ENCODE peak calls at places on chromosomes 1 and 21, in six cellular contexts. H, I, O, V, P and Q are unnamed samples.

GRCh38 chr1:112253366-112253765 is 142.6 kb upstream of the CTTNBP2NL start:
- DNase-seq in H (no peak), V (no peak), I (no peak), O (no peak), P (no peak), Q (no peak)

GRCh38 chr1:119535381-119535780 is 28.4 kb downstream of the HSD3B1 start:
- DNase-seq in I (no peak), H (no peak), O (no peak), V (no peak), P (no peak), Q (no peak)

GRCh38 chr1:13829152-13829769 is 129.3 kb downstream of the PRDM2 start:
- DNase-seq in V (no peak), H (no peak), P (no peak), I (no peak), O (no peak), Q (no peak)

GRCh38 chr21:21039624-21040023 is 41.4 kb downstream of the NCAM2 start:
- DNase-seq in I (no peak), H (no peak), P (no peak), V (no peak), O (no peak), Q (no peak)

GRCh38 chr1:223682502-223682901 is 17.0 kb upstream of the CAPN8 start:
- DNase-seq in V (no peak), O (no peak), H (no peak), P (no peak), I (no peak), Q (no peak)

GRCh38 chr1:53576381-53576801 is 117.2 kb downstream of the DMRTB1 start:
- DNase-seq in P (no peak), H (no peak), I (peak), V (no peak), O (no peak), Q (no peak)

GRCh38 chr1:16677552-16678423 is 11.0 kb upstream of the RNU1-3 start:
- DNase-seq in V (peak), O (no peak), H (peak), I (no peak), P (peak), Q (no peak)

GRCh38 chr1:153633747-153634665 is at the start of gene CHTOP:
- DNase-seq in V (peak), P (peak), I (peak), H (peak), O (peak), Q (peak)

GRCh38 chr1:84635261-84635848 is 54.9 kb downstream of the SSX2IP start:
- DNase-seq in I (no peak), P (no peak), V (no peak), H (no peak), O (no peak), Q (no peak)

GRCh38 chr1:14800500-14801069 is 202.1 kb downstream of the KAZN start:
- DNase-seq in I (no peak), V (no peak), H (no peak), P (no peak), O (no peak), Q (no peak)

GRCh38 chr1:94522304-94522703 is 19.3 kb downstream of the F3 start:
- DNase-seq in P (peak), V (no peak), I (no peak), H (peak), O (no peak), Q (no peak)

GRCh38 chr1:47325530-47325929 is 8.1 kb upstream of the CMPK1 start:
- DNase-seq in H (no peak), O (no peak), V (no peak), I (no peak), P (no peak), Q (no peak)

GRCh38 chr1:155873860-155874259 is 14.5 kb downstream of the SYT11 start:
- DNase-seq in I (no peak), O (no peak), V (no peak), H (no peak), P (peak), Q (no peak)

GRCh38 chr1:203682401-203683383 is 56.1 kb downstream of the ATP2B4 start:
- DNase-seq in H (peak), P (no peak), V (peak), O (no peak), I (no peak), Q (peak)

GRCh38 chr1:94398356-94398755 is 19.8 kb upstream of the ABCD3 start:
- DNase-seq in V (no peak), H (no peak), O (no peak), I (no peak), P (no peak), Q (no peak)

GRCh38 chr1:91007827-91008226 is 14.0 kb downstream of the ZNF644 start:
- DNase-seq in P (no peak), O (no peak), I (no peak), H (no peak), V (no peak), Q (no peak)

GRCh38 chr1:23103001-23103879 is 65.4 kb downstream of the LUZP1 start:
- DNase-seq in I (no peak), H (no peak), P (no peak), V (peak), O (no peak), Q (no peak)

GRCh38 chr1:195733826-195734225 is 874.4 kb downstream of the KCNT2 start:
- DNase-seq in H (peak), V (no peak), P (no peak), I (no peak), O (no peak), Q (no peak)

GRCh38 chr1:167052389-167052788 is 37.8 kb downstream of the GPA33 start:
- DNase-seq in O (no peak), V (no peak), P (no peak), H (peak), I (no peak), Q (no peak)

GRCh38 chr1:8197493-8198282 is 120.2 kb upstream of the SLC45A1 start:
- DNase-seq in P (peak), H (no peak), O (no peak), I (peak), V (no peak), Q (no peak)

GRCh38 chr1:101268893-101269292 is 32.1 kb downstream of the S1PR1 start:
- DNase-seq in H (no peak), P (no peak), V (no peak), O (no peak), I (no peak), Q (no peak)

GRCh38 chr1:8121261-8122159 is 95.4 kb upstream of the ERRFI1 start:
- DNase-seq in P (peak), O (no peak), I (no peak), V (no peak), H (no peak), Q (no peak)

GRCh38 chr1:89686520-89686919 is 53.6 kb downstream of the LRRC8C start:
- DNase-seq in P (no peak), O (no peak), I (no peak), V (no peak), H (no peak), Q (no peak)

GRCh38 chr1:148362930-148363810 is 119.9 kb downstream of the PPIAL4G start:
- DNase-seq in H (no peak), O (no peak), V (no peak), I (no peak), P (no peak), Q (no peak)

GRCh38 chr1:185567006-185567405 is 167.2 kb upstream of the HMCN1 start:
- DNase-seq in V (peak), H (peak), O (no peak), I (no peak), P (no peak), Q (peak)

GRCh38 chr1:47712596-47713299 is 274.9 kb downstream of the FOXD2 start:
- DNase-seq in V (no peak), P (no peak), O (no peak), H (no peak), I (no peak), Q (no peak)